ENCODE peak calls at places on chromosomes 12 and 14, in seven cellular contexts. D is lung, T is right atrium auricular region, E is pancreas, F is neuronal stem cell, V is heart left ventricle, R is IMR-90. L is an unnamed sample.

GRCh38 chr14:99062216-99062615 is 209.8 kb downstream of the BCL11B start:
- DNase-seq in D (no peak), T (no peak), E (no peak), F (no peak), V (no peak), R (no peak), L (no peak)

GRCh38 chr12:106870116-106870515 is 85.6 kb upstream of the TMEM263 start:
- DNase-seq in D (no peak), T (no peak), E (no peak), F (no peak), V (no peak), R (no peak), L (no peak)

GRCh38 chr14:88013750-88014349 is 8.9 kb downstream of the GPR65 start:
- DNase-seq in D (peak), T (peak), E (peak), F (peak), V (peak), R (peak), L (peak)

GRCh38 chr12:26863515-26863914 is 30.5 kb upstream of the ITPR2 start:
- DNase-seq in D (no peak), T (no peak), E (no peak), F (no peak), V (no peak), R (peak), L (no peak)

GRCh38 chr12:64826234-64826633 is 1.8 kb downstream of the TBC1D30 start:
- DNase-seq in D (peak), T (no peak), E (peak), F (peak), V (peak), R (peak), L (no peak)

GRCh38 chr12:13630354-13630753 is 351.0 kb downstream of the GRIN2B start:
- DNase-seq in D (no peak), T (no peak), E (no peak), F (no peak), V (no peak), R (no peak), L (no peak)

GRCh38 chr12:108856428-108857157 is 790 bp downstream of the SSH1 start:
- DNase-seq in D (peak), T (peak), E (peak), F (no peak), V (peak), R (peak), L (no peak)

GRCh38 chr14:22887990-22888378 is 5.0 kb downstream of the REM2 start:
- DNase-seq in D (no peak), T (no peak), E (no peak), F (no peak), V (no peak), R (no peak), L (no peak)

GRCh38 chr14:49303952-49304516 is 282.1 kb downstream of the RPS29 start:
- DNase-seq in D (no peak), T (no peak), E (no peak), F (peak), V (no peak), R (peak), L (no peak)

GRCh38 chr14:82913396-82913795 is 1379.7 kb upstream of the SEL1L start:
- DNase-seq in D (no peak), T (no peak), E (no peak), F (no peak), V (no peak), R (no peak), L (no peak)

GRCh38 chr12:18857656-18858055 is 119.7 kb downstream of the CAPZA3 start:
- DNase-seq in D (no peak), T (no peak), E (no peak), F (no peak), V (no peak), R (no peak), L (no peak)

GRCh38 chr14:23090254-23090636 is 4.7 kb downstream of the ACIN1 start:
- DNase-seq in D (no peak), T (no peak), E (no peak), F (no peak), V (no peak), R (no peak), L (no peak)

GRCh38 chr12:52020539-52021336 is 14.0 kb downstream of the TAMALIN start:
- DNase-seq in D (no peak), T (no peak), E (no peak), F (no peak), V (peak), R (peak), L (no peak)

GRCh38 chr12:92070864-92071445 is 74.7 kb downstream of the BTG1 start:
- DNase-seq in D (no peak), T (no peak), E (no peak), F (no peak), V (no peak), R (peak), L (no peak)

GRCh38 chr12:118035194-118036041 is 18.9 kb downstream of the RFC5 start:
- DNase-seq in D (no peak), T (no peak), E (no peak), F (no peak), V (no peak), R (peak), L (no peak)

GRCh38 chr12:121575051-121575450 is 5.8 kb downstream of the KDM2B start:
- DNase-seq in D (no peak), T (no peak), E (no peak), F (no peak), V (no peak), R (no peak), L (no peak)

GRCh38 chr12:55937956-55938355 is 7.0 kb downstream of the DGKA start:
- DNase-seq in D (no peak), T (no peak), E (no peak), F (no peak), V (no peak), R (peak), L (no peak)

GRCh38 chr12:55940065-55940732 is 9.2 kb downstream of the DGKA start:
- DNase-seq in D (peak), T (peak), E (peak), F (peak), V (peak), R (peak), L (peak)

GRCh38 chr12:55935742-55936151 is 4.8 kb downstream of the DGKA start:
- DNase-seq in D (no peak), T (no peak), E (peak), F (no peak), V (peak), R (no peak), L (no peak)

GRCh38 chr12:55942055-55942454 is 11.1 kb downstream of the DGKA start:
- DNase-seq in D (no peak), T (no peak), E (no peak), F (no peak), V (no peak), R (no peak), L (no peak)

GRCh38 chr12:55938826-55939501 is 8.0 kb downstream of the DGKA start:
- DNase-seq in D (no peak), T (no peak), E (no peak), F (no peak), V (no peak), R (no peak), L (no peak)
- H3K27ac ChIP-seq in D (no peak), T (no peak), E (no peak), F (no peak), V (no peak), R (no peak), L (no peak)

DNA sequence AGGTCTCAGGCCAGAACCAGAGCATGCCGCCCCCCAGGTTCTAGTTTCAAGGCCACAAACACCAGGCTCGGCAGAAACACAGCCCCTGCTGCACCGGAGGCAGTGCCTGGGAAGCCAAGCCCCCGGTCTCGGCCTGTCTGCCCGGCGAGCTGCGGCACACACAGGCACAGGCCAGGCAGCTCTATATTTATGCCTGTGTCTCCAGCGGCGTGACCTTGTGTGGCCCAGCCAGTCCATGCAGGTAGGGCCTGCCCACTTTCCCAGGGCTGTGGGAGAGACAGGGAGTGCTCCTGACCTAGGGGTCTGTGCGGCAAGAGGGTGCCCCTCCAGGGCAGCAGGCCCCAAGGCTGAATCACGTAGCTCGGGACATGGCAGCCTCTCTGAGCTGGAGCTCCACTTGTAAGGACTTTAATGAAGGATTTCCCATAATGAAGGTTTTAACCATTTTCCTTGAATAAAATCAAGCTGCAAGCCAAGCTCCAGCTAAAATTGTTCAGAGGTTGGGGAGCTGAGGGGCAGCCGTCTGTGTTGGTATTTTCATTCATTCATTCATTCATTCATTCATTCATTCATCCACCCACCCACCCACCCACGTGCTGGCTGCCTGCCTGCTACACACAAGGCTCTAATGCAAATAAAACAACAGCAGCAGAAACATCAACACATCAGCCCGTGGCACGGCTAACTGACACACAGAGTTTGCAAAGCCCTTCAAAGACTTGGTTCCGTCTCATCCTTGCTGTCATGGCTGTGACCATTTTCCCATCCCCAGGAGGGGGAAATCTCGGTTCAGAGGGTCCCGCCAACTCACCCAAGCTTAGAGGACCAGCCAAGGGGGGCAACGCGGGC is 92.0 kb downstream of the RFLNA start:
- DNase-seq in D (no peak), T (no peak), E (peak), F (no peak), V (peak), R (no peak), L (no peak)
- H3K27ac ChIP-seq in D (peak), T (peak), E (peak), F (no peak), V (peak), R (peak), L (no peak)

DNA sequence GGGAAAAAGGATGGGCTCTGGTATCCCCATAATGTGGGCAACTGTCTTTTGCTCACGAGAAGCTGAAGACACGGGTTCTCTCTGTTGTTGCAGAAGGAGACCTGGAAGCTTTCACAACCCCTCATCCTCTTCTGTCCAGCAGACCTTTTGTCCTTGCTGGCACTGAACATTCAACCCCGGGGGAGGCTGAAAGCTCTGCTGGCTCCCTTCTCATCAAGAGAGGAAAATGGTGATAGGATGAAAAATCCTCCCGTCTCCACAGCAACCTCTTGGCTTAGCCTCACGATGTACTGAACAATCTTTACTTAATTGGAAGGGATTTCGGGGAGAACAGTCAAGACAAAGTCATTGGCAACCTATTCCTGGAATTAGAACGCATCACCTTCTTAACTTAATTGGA is 39.0 kb downstream of the ELK3 start:
- DNase-seq in D (no peak), T (peak), E (no peak), F (no peak), V (no peak), R (no peak), L (no peak)
- H3K27ac ChIP-seq in D (no peak), T (peak), E (no peak), F (no peak), V (peak), R (no peak), L (no peak)

GRCh38 chr14:91117960-91118359 is 4.1 kb downstream of the DGLUCY start:
- DNase-seq in D (no peak), T (no peak), E (no peak), F (no peak), V (no peak), R (no peak), L (no peak)
- H3K27ac ChIP-seq in D (no peak), T (peak), E (no peak), F (no peak), V (peak), R (no peak), L (no peak)

L was measured in substantia nigra.